ENCODE peak calls at places on chromosomes 12 and 14, in seven cellular contexts. B is breast epithelium; A is CD8-positive, alpha-beta T cell; D is lower leg skin; H is Peyer's patch; W is fibroblast of pulmonary artery; P is AG09309. O is an unnamed sample.

GRCh38 chr12:45089417-45089816 is 38.5 kb upstream of the DBX2 start:
- DNase-seq in A (no peak), D (no peak), P (no peak), B (no peak), H (no peak), W (no peak), O (no peak)

GRCh38 chr14:33986804-33987203 is 35.9 kb upstream of the EGLN3 start:
- DNase-seq in P (peak), W (peak), H (no peak), A (no peak), D (no peak), B (no peak), O (no peak)

GRCh38 chr14:105844810-105845724 is 318.7 kb downstream of the TMEM121 start:
- DNase-seq in H (no peak), P (no peak), A (no peak), D (peak), B (peak), W (no peak), O (no peak)

GRCh38 chr12:1803736-1804135 is 16.6 kb upstream of the LRTM2 start:
- DNase-seq in A (no peak), W (no peak), D (peak), H (no peak), B (peak), P (no peak), O (no peak)

GRCh38 chr14:106530423-106531107 is 1004.2 kb downstream of the TMEM121 start:
- DNase-seq in P (no peak), A (peak), B (no peak), H (peak), W (no peak), D (no peak), O (no peak)

GRCh38 chr12:84842406-84843013 is 70.1 kb downstream of the SLC6A15 start:
- DNase-seq in B (no peak), W (peak), D (no peak), P (peak), H (no peak), A (no peak), O (no peak)

GRCh38 chr14:67633451-67634154 is 13.9 kb downstream of the ARG2 start:
- DNase-seq in H (no peak), P (no peak), W (no peak), A (no peak), B (no peak), D (no peak), O (no peak)

GRCh38 chr14:68658029-68658509 is 134.8 kb downstream of the ZFP36L1 start:
- DNase-seq in A (no peak), D (peak), P (no peak), W (no peak), B (no peak), H (no peak), O (no peak)

GRCh38 chr12:68042212-68042699 is 53.0 kb downstream of the IFNG-AS1 start:
- DNase-seq in W (peak), P (no peak), H (peak), A (no peak), B (no peak), D (no peak), O (no peak)

GRCh38 chr12:89212339-89212771 is 139.9 kb downstream of the DUSP6 start:
- DNase-seq in A (no peak), D (no peak), W (peak), H (no peak), B (no peak), P (no peak), O (no peak)

GRCh38 chr12:62934799-62935674 is at the start of gene PPM1H:
- DNase-seq in B (peak), A (no peak), W (peak), P (no peak), D (peak), H (peak), O (peak)

GRCh38 chr12:132936163-132936562 is 19.9 kb downstream of the ZNF605 start:
- DNase-seq in W (no peak), A (no peak), P (no peak), B (no peak), H (no peak), D (no peak), O (no peak)

DNA sequence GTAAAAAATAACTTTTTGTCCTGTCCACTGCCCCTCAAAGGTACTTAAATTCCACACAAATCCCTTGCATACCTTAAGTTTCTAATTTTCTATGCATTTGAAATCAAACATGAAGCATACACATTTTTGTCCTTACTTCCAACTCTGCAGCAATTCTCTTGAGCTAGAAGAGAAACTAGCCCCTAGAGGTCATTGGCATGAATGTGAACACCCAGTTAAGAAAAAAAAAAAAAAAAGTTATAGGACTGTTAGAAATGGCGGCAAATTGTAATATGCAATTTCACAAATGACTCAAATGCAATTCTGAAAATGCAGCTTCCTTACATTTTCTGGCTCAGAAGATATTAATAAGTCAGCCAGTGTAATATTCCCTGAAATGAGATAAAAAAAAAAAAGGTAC is 4.6 kb upstream of the ESR2 start:
- DNase-seq in D (no peak), W (peak), P (no peak), B (no peak), A (no peak), H (no peak), O (no peak)
- TF ChIP-seq CTCF in D (no peak), W (peak), P (no peak), B (no peak), A (no peak), H (no peak), O (peak)

GRCh38 chr14:91649930-91650329 is 82.0 kb downstream of the CATSPERB start:
- DNase-seq in H (no peak), P (peak), A (peak), B (no peak), D (no peak), W (peak), O (no peak)
- TF ChIP-seq CTCF in H (no peak), P (peak), A (peak), B (peak), D (no peak), W (peak), O (peak)

GRCh38 chr12:102116392-102116791 is 3.5 kb downstream of the NUP37 start:
- DNase-seq in A (no peak), P (no peak), H (no peak), D (no peak), W (no peak), B (no peak), O (no peak)

GRCh38 chr12:102120886-102121285 is 903 bp downstream of the PARPBP start:
- DNase-seq in P (no peak), A (no peak), H (no peak), W (peak), D (no peak), B (no peak), O (no peak)

GRCh38 chr12:102120564-102120873 is 536 bp downstream of the PARPBP start:
- DNase-seq in W (no peak), A (no peak), D (no peak), B (no peak), H (no peak), P (no peak), O (no peak)

GRCh38 chr12:102118874-102119273 is 1.0 kb downstream of the NUP37 start:
- DNase-seq in B (no peak), D (no peak), H (no peak), W (no peak), A (no peak), P (no peak), O (no peak)

DNA sequence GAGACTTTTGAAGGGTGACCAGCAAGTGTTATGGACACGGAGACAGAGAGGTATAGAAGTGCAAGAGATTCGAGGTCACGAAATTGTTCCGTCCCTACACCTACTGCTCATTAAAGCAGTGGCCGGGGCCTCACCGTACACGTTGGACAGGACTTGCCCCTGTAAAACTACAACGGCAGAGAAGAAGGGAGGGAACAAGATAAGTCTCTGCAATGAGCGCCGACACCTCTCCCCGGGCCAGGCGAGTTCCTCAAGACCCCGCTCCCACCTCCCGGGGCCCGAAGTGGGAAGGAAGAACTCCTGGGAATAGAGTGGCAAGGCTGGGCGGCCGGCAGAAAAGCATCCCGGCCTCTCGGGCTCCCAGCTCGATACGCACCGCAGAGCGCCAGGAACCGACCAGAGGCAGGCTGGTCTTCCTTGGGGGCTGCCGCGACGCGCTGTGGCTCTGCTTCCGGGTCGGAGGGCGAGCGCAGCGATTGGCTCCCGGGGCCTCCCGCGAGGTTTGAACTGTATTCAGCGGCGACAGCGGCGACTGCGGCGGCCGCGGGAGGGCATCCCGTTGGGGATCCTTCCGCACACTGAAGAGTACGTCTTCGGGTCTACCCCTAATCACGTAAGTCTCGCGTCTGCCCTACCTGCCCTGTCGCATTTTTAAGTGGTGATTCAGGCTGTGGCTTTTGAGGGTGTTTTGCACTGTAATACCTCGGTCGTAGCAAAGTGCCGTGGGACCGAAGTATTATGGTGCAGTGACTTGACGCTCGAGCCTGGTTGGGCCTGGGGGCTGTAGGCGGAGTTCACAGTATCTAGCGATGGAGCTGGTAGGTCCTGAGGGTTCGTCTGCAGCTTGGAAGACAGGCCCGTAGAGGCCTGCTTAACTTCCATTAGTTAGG is at the start of the genes NUP37 and PARPBP:
- DNase-seq in W (peak), P (peak), A (peak), B (peak), D (peak), H (peak), O (peak)
- TF ChIP-seq CTCF in W (no peak), P (peak), A (no peak), B (peak), D (no peak), H (no peak), O (peak)

GRCh38 chr14:97978336-97978735 is 1181.2 kb downstream of the VRK1 start:
- DNase-seq in W (peak), B (peak), A (peak), P (no peak), H (peak), D (peak), O (peak)
- TF ChIP-seq CTCF in W (no peak), B (no peak), A (peak), P (no peak), H (no peak), D (no peak), O (peak)

GRCh38 chr14:92449404-92449975 is 64.1 kb upstream of the RIN3 start:
- DNase-seq in D (peak), B (no peak), H (no peak), W (no peak), P (no peak), A (no peak), O (no peak)
- TF ChIP-seq CTCF in D (no peak), B (no peak), H (no peak), W (no peak), P (no peak), A (no peak), O (no peak)

DNA sequence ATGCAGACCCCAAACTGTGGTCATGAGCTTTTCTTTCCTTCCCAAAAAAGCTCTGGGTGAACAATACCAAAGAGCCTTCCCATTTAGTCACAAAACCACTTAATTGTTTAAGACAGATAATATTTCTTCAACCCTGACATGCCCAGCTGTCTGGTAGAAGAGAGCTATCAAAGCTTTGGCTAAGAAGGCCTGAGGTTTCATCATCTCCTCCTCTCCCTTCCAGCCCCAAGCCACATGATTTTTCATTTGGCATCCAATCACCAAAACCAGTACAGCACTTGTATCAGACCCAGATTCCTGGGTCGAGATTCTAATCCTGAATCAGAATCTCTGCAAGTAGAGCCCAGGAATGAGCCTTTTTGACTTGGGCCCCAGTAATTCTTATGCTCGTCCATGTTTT is 199.6 kb upstream of the TMEM260 start:
- DNase-seq in H (no peak), W (peak), B (no peak), P (peak), D (no peak), A (no peak), O (no peak)
- TF ChIP-seq CTCF in H (no peak), W (no peak), B (no peak), P (no peak), D (no peak), A (no peak), O (no peak)

DNA sequence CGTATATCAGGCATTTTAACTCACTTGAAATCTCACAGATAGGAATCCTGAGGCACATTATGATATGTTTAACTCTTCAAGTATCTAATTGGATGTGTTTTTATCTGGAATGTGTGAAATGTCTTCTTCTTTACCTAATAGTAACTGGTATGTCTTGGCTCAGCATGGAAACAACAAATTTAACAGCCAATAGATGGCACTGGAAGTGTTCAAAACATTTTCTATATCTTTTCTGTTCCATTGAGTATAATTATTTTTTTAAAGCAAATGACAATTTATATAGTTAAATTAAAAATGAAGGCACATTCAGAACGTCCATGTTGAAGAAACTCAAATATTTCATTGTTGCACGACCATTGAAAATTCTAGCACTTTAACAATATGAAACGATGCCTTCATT is 164.6 kb upstream of the SLC16A7 start:
- DNase-seq in W (peak), B (no peak), P (no peak), H (no peak), D (no peak), A (no peak), O (no peak)
- TF ChIP-seq CTCF in W (peak), B (no peak), P (peak), H (no peak), D (no peak), A (no peak), O (peak)